ENCODE peak calls at places on chromosomes 3 and 15, in four cellular contexts. One of them, this sample, is unnamed.

GRCh38 chr3:190003730-190004129 is 117.0 kb downstream of the P3H2 start:
- DNase-seq in stomach: no peak
- DNase-seq in IMR-90: peak; percentile 75
- DNase-seq in sigmoid colon: no peak
- DNase-seq in this sample: peak; percentile 84

GRCh38 chr15:38002883-38003477 is 68.5 kb downstream of the TMCO5A start:
- DNase-seq in stomach: peak; percentile 64
- DNase-seq in IMR-90: peak; percentile 84
- DNase-seq in sigmoid colon: no peak
- DNase-seq in this sample: peak; percentile 88

GRCh38 chr3:41148446-41148845 is 50.9 kb upstream of the CTNNB1 start:
- DNase-seq in stomach: no peak
- DNase-seq in IMR-90: no peak
- DNase-seq in sigmoid colon: no peak
- DNase-seq in this sample: no peak

GRCh38 chr3:48013288-48013980 is 2.8 kb downstream of the MAP4 start:
- DNase-seq in stomach: peak; percentile 42
- DNase-seq in IMR-90: peak; percentile 91
- DNase-seq in sigmoid colon: peak; percentile 83
- DNase-seq in this sample: peak; percentile 84

GRCh38 chr15:62880278-62880677 is 162.3 kb upstream of the TPM1 start:
- DNase-seq in stomach: no peak
- DNase-seq in IMR-90: peak; percentile 37
- DNase-seq in sigmoid colon: no peak
- DNase-seq in this sample: peak; percentile 38

GRCh38 chr3:126720596-126720995 is 16.6 kb downstream of the CHCHD6 start:
- DNase-seq in stomach: no peak
- DNase-seq in IMR-90: no peak
- DNase-seq in sigmoid colon: no peak
- DNase-seq in this sample: no peak

GRCh38 chr3:133815386-133815785 is 9.8 kb downstream of the SRPRB start:
- DNase-seq in stomach: no peak
- DNase-seq in IMR-90: no peak
- DNase-seq in sigmoid colon: no peak
- DNase-seq in this sample: no peak

GRCh38 chr3:40505599-40506462 is at the start of gene ZNF620:
- DNase-seq in stomach: peak; percentile 86
- DNase-seq in IMR-90: peak; percentile 54
- DNase-seq in sigmoid colon: peak; percentile 91
- DNase-seq in this sample: peak; percentile 34

GRCh38 chr3:136954246-136954645 is 3.5 kb upstream of the IL20RB start:
- DNase-seq in stomach: no peak
- DNase-seq in IMR-90: no peak
- DNase-seq in sigmoid colon: no peak
- DNase-seq in this sample: peak; percentile 53

GRCh38 chr3:128487813-128488635 is 5.0 kb downstream of the GATA2 start:
- DNase-seq in stomach: peak; percentile 67
- DNase-seq in IMR-90: peak; percentile 87
- DNase-seq in sigmoid colon: peak; percentile 86
- DNase-seq in this sample: peak; percentile 65

GRCh38 chr3:100548053-100548452 is 55.6 kb downstream of the TMEM45A start:
- DNase-seq in stomach: no peak
- DNase-seq in IMR-90: no peak
- DNase-seq in sigmoid colon: no peak
- DNase-seq in this sample: peak; percentile 33

GRCh38 chr3:51637941-51638471 is 33.0 kb upstream of the TEX264 start:
- DNase-seq in stomach: peak; percentile 44
- DNase-seq in IMR-90: peak; percentile 71
- DNase-seq in sigmoid colon: no peak
- DNase-seq in this sample: peak; percentile 73

GRCh38 chr3:125606291-125606690 is 11.0 kb upstream of the OSBPL11 start:
- DNase-seq in stomach: no peak
- DNase-seq in IMR-90: no peak
- DNase-seq in sigmoid colon: no peak
- DNase-seq in this sample: no peak

GRCh38 chr3:12841970-12842328 is 584 bp upstream of the RPL32 start:
- DNase-seq in stomach: no peak
- DNase-seq in IMR-90: no peak
- DNase-seq in sigmoid colon: no peak
- DNase-seq in this sample: no peak

GRCh38 chr3:101861978-101862421 is 12.7 kb downstream of the NFKBIZ start:
- DNase-seq in stomach: no peak
- DNase-seq in IMR-90: no peak
- DNase-seq in sigmoid colon: no peak
- DNase-seq in this sample: no peak

GRCh38 chr3:182829761-182830405 is 36.6 kb downstream of the ATP11B start:
- DNase-seq in stomach: no peak
- DNase-seq in IMR-90: no peak
- DNase-seq in sigmoid colon: no peak
- DNase-seq in this sample: no peak

GRCh38 chr3:37456270-37456708 is 281.9 kb upstream of the LRRFIP2 start:
- DNase-seq in stomach: peak; percentile 52
- DNase-seq in IMR-90: no peak
- DNase-seq in sigmoid colon: peak; percentile 93
- DNase-seq in this sample: peak; percentile 11

GRCh38 chr3:45644063-45644462 is 45.1 kb upstream of the SACM1L start:
- DNase-seq in stomach: no peak
- DNase-seq in IMR-90: peak; percentile 95
- DNase-seq in sigmoid colon: no peak
- DNase-seq in this sample: peak; percentile 91
- H3K4me3 ChIP-seq in stomach: no peak overlapping the region
- H3K4me3 ChIP-seq in IMR-90: no peak overlapping the region
- H3K4me3 ChIP-seq in sigmoid colon: no peak overlapping the region
- H3K4me3 ChIP-seq in this sample: no peak overlapping the region

GRCh38 chr15:60478633-60479360 is at the start of gene ICE2:
- DNase-seq in stomach: peak; percentile 98
- DNase-seq in IMR-90: peak; percentile 94
- DNase-seq in sigmoid colon: peak; percentile 98
- DNase-seq in this sample: peak; percentile 92
- TF ChIP-seq CTCF in stomach: no peak
- TF ChIP-seq CTCF in IMR-90: peak; percentile 10
- TF ChIP-seq CTCF in sigmoid colon: no peak
- TF ChIP-seq CTCF in this sample: no peak

DNA sequence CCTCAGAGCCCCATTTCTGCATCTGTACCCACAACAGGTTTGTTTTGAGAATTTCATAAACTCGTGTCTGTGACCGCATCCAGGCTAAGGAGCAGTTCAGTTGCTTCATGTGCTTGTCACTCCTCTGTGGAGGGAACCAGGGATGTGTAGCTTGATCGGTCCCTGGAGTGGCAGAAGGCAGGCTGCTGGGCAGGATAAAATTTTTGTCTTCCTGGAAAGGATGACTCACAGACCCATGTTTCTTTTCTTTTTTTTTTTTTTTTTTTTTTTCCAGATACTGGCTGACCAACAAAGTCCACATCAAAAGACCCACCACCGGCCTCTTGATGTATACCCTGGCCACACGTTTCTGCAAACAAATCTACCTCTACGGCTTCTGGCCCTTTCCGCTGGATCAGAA is 70.1 kb downstream of the ST8SIA2 start:
- DNase-seq in stomach: no peak
- DNase-seq in IMR-90: no peak
- DNase-seq in sigmoid colon: no peak
- DNase-seq in this sample: peak; percentile 6
- H3K4me3 ChIP-seq in stomach: no peak overlapping the region
- H3K4me3 ChIP-seq in IMR-90: no peak overlapping the region
- H3K4me3 ChIP-seq in sigmoid colon: no peak overlapping the region
- H3K4me3 ChIP-seq in this sample: no peak overlapping the region

GRCh38 chr15:66085128-66085527 is 168.4 kb downstream of the MEGF11 start:
- DNase-seq in stomach: no peak
- DNase-seq in IMR-90: no peak
- DNase-seq in sigmoid colon: peak; percentile 22
- DNase-seq in this sample: no peak
- TF ChIP-seq CTCF in stomach: no peak
- TF ChIP-seq CTCF in IMR-90: no peak
- TF ChIP-seq CTCF in sigmoid colon: no peak
- TF ChIP-seq CTCF in this sample: no peak

GRCh38 chr3:66797916-66798560 is 200.1 kb upstream of the KBTBD8 start:
- DNase-seq in stomach: peak; percentile 27
- DNase-seq in IMR-90: peak; percentile 82
- DNase-seq in sigmoid colon: peak; percentile 82
- DNase-seq in this sample: peak; percentile 58
- H3K4me3 ChIP-seq in stomach: peak overlapping the region; percentile 3
- H3K4me3 ChIP-seq in IMR-90: no peak overlapping the region
- H3K4me3 ChIP-seq in sigmoid colon: no peak overlapping the region
- H3K4me3 ChIP-seq in this sample: peak overlapping the region; percentile 2

DNA sequence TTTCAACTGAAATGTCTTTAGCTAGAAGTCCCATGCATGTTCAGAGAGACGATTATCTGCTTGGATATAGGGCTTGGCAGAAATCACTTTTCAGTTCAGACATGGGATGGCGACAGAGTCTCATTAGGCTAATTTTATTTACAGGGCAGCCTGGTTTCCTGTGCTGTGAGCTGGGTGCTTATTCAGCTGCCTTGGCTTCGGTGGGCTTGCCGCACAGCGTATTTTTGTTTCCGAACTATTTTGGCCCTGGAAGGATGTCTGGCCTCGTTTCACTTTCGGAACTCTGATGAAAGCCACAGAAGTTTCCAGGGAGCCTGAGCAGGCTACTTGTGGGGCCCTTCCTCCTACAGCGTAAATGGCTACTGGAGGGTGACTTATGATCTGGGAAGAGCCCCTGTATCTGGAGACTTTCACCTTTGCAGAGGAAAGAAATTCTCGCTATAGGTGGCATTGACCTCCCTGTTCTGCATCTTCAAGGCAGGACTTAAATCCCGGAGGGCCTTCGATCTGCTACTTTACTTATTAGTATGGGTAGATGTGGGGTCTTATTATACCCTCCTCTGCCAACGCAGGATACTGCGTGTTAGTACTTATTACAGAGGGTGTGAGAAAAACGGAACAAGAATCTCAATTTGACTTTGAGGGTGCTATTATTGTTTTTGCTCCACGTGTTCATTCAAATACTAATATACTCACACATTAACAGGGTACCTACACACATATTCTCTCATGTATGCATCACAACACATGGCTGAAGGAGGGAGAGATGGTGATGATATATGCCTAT is 364.0 kb upstream of the RBMS3 start:
- DNase-seq in stomach: peak; percentile 26
- DNase-seq in IMR-90: peak; percentile 65
- DNase-seq in sigmoid colon: peak; percentile 83
- DNase-seq in this sample: peak; percentile 71
- TF ChIP-seq CTCF in stomach: peak; percentile 36
- TF ChIP-seq CTCF in IMR-90: peak; percentile 49
- TF ChIP-seq CTCF in sigmoid colon: peak; percentile 48
- TF ChIP-seq CTCF in this sample: peak; percentile 59

GRCh38 chr15:75203017-75203907 is 1.6 kb downstream of the C15orf39 start:
- DNase-seq in stomach: no peak
- DNase-seq in IMR-90: peak; percentile 12
- DNase-seq in sigmoid colon: no peak
- DNase-seq in this sample: peak; percentile 32

GRCh38 chr15:75206006-75206405 is 4.3 kb downstream of the C15orf39 start:
- DNase-seq in stomach: no peak
- DNase-seq in IMR-90: no peak
- DNase-seq in sigmoid colon: no peak
- DNase-seq in this sample: no peak

GRCh38 chr15:75203908-75204263 is 2.2 kb downstream of the C15orf39 start:
- DNase-seq in stomach: no peak
- DNase-seq in IMR-90: no peak
- DNase-seq in sigmoid colon: no peak
- DNase-seq in this sample: no peak

GRCh38 chr15:75205064-75205395 is 3.3 kb downstream of the C15orf39 start:
- DNase-seq in stomach: no peak
- DNase-seq in IMR-90: no peak
- DNase-seq in sigmoid colon: no peak
- DNase-seq in this sample: no peak

DNA sequence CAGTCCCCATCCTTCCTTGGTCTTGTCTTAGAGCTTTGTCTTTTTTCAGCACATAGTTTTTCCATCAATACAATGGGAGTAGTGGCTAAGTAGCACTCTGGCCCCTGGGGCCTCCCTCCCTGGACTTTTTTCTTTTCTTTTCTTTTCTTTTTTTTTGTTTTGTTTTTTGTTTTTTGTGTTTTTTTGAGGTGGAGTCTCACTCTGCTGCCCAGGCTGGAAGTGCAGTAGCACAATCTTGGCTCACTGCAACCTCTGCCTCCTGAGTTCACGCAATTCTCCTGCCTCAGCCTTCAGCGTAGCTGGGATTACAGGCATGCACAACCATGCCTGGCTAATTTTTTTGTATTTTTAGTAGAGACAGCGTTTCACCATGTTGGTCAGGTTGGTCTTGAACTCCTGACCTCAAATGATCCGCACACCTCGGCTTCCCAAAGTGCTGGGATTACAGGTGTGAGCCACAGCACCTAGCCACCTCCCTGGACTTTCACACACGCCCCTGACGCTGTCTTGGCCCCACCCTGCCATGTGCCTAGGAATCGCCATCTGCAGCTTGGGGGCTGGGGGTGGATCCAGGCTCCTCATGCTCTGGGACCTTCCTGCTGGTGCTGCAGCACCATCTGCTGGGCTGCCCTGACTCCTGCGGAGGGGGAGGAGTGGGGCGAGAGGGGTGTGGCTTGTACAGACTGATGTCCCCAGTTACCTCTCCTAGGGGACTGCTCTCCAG is 2.8 kb downstream of the C15orf39 start:
- DNase-seq in stomach: peak; percentile 92
- DNase-seq in IMR-90: peak; percentile 87
- DNase-seq in sigmoid colon: peak; percentile 96
- DNase-seq in this sample: peak; percentile 90
- H3K4me3 ChIP-seq in stomach: no peak overlapping the region
- H3K4me3 ChIP-seq in IMR-90: no peak overlapping the region
- H3K4me3 ChIP-seq in sigmoid colon: no peak overlapping the region
- H3K4me3 ChIP-seq in this sample: peak overlapping the region; percentile 84

DNA sequence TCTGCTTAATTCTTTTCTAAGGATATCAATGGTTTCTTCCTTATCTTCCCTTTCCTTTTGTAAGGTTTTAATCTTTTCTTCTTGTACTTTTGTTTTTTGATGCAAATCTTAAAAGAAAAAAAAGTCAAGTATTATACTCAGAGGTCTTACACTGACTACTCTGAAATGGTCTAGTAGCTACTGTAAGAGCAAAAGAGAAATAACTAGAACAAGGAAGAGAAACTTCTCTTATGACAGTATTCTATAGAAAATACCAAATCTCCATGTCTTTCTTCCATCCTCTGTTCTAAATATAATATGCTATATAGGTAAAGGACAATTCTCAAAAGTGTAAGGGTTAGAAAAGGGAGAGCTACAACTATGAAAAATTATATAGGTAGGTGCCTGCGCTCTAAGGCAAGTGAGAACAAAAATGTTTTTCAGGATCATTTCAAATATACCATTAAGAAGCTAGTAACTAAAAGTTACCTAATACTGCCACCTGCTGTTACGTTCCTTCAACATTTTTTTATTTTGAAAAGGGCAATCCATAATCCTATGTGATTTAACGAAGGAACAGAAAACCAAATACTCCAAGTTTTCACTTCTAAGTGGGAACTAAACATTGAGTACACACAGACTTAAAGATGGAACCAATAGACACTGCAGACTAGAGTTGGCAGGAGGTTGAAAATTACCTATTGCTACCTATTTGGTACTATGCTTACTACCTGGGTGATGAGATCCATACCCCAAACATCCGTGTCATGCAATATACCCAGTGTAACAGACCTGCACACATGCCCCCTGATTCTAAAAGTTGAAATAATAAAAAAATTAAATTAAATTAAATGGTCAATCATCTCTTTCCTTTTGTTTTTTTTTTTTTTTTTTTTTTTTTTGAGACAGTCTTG is 36.7 kb downstream of the CIP2A start:
- DNase-seq in stomach: no peak
- DNase-seq in IMR-90: peak; percentile 56
- DNase-seq in sigmoid colon: no peak
- DNase-seq in this sample: peak; percentile 65
- TF ChIP-seq CTCF in stomach: peak; percentile 46
- TF ChIP-seq CTCF in IMR-90: peak; percentile 60
- TF ChIP-seq CTCF in sigmoid colon: peak; percentile 42
- TF ChIP-seq CTCF in this sample: peak; percentile 44

GRCh38 chr3:129827765-129828164 is 65.7 kb downstream of the TMCC1 start:
- DNase-seq in stomach: no peak
- DNase-seq in IMR-90: no peak
- DNase-seq in sigmoid colon: no peak
- DNase-seq in this sample: no peak
- H3K4me3 ChIP-seq in stomach: no peak overlapping the region
- H3K4me3 ChIP-seq in IMR-90: no peak overlapping the region
- H3K4me3 ChIP-seq in sigmoid colon: no peak overlapping the region
- H3K4me3 ChIP-seq in this sample: no peak overlapping the region

This sample was measured in fibroblast of mammary gland.